ENCODE peak calls at places on chromosomes 13 and 19, in seven cellular contexts. One of them, this sample, is unnamed.

GRCh38 chr19:42601811-42602443 is 7.2 kb upstream of the CEACAM8 start:
- DNase-seq in OCI-LY7: peak
- DNase-seq in osteoblast: peak
- DNase-seq in neural progenitor cell: peak
- DNase-seq in PC-3: peak
- DNase-seq in neuronal stem cell: no peak
- DNase-seq in HCT116: no peak
- DNase-seq in this sample: peak

GRCh38 chr13:102326381-102327118 is 75.3 kb downstream of the FGF14 start:
- DNase-seq in HCT116: no peak
- DNase-seq in neural progenitor cell: no peak
- DNase-seq in osteoblast: no peak
- DNase-seq in neuronal stem cell: no peak
- DNase-seq in OCI-LY7: no peak
- DNase-seq in PC-3: no peak
- DNase-seq in this sample: no peak

GRCh38 chr13:76048675-76049396 is 412.7 kb downstream of the LMO7 start:
- DNase-seq in neuronal stem cell: no peak
- DNase-seq in OCI-LY7: no peak
- DNase-seq in neural progenitor cell: no peak
- DNase-seq in HCT116: no peak
- DNase-seq in PC-3: no peak
- DNase-seq in osteoblast: no peak
- DNase-seq in this sample: no peak

GRCh38 chr13:52701728-52702480 is 37.7 kb downstream of the CNMD start:
- DNase-seq in osteoblast: no peak
- DNase-seq in PC-3: no peak
- DNase-seq in neuronal stem cell: no peak
- DNase-seq in OCI-LY7: no peak
- DNase-seq in HCT116: no peak
- DNase-seq in neural progenitor cell: no peak
- DNase-seq in this sample: no peak

GRCh38 chr13:26583662-26584061 is 26.2 kb downstream of the WASF3 start:
- DNase-seq in neural progenitor cell: no peak
- DNase-seq in OCI-LY7: no peak
- DNase-seq in neuronal stem cell: no peak
- DNase-seq in osteoblast: no peak
- DNase-seq in PC-3: no peak
- DNase-seq in HCT116: no peak
- DNase-seq in this sample: no peak

GRCh38 chr13:21735621-21736401 is 64.9 kb downstream of the FGF9 start:
- DNase-seq in neuronal stem cell: no peak
- DNase-seq in HCT116: no peak
- DNase-seq in osteoblast: no peak
- DNase-seq in PC-3: no peak
- DNase-seq in neural progenitor cell: no peak
- DNase-seq in OCI-LY7: no peak
- DNase-seq in this sample: no peak

GRCh38 chr19:46428278-46429141 is at the start of gene PNMA8C:
- DNase-seq in osteoblast: peak
- DNase-seq in OCI-LY7: peak
- DNase-seq in neuronal stem cell: peak
- DNase-seq in HCT116: no peak
- DNase-seq in PC-3: no peak
- DNase-seq in neural progenitor cell: peak
- DNase-seq in this sample: no peak

GRCh38 chr19:39645800-39646411 is 9.8 kb upstream of the LGALS16 start:
- DNase-seq in OCI-LY7: peak
- DNase-seq in osteoblast: no peak
- DNase-seq in HCT116: no peak
- DNase-seq in PC-3: peak
- DNase-seq in neuronal stem cell: peak
- DNase-seq in neural progenitor cell: peak
- DNase-seq in this sample: no peak

GRCh38 chr13:114129649-114130062 is 2.8 kb downstream of the RASA3 start:
- DNase-seq in OCI-LY7: no peak
- DNase-seq in neuronal stem cell: no peak
- DNase-seq in PC-3: no peak
- DNase-seq in osteoblast: no peak
- DNase-seq in neural progenitor cell: no peak
- DNase-seq in HCT116: no peak
- DNase-seq in this sample: no peak

GRCh38 chr13:57948884-57949283 is 317.3 kb downstream of the PCDH17 start:
- DNase-seq in neural progenitor cell: no peak
- DNase-seq in OCI-LY7: no peak
- DNase-seq in HCT116: no peak
- DNase-seq in neuronal stem cell: no peak
- DNase-seq in osteoblast: no peak
- DNase-seq in PC-3: no peak
- DNase-seq in this sample: no peak

GRCh38 chr13:43529796-43530195 is 257.0 kb downstream of the ENOX1 start:
- DNase-seq in PC-3: peak
- DNase-seq in osteoblast: no peak
- DNase-seq in HCT116: no peak
- DNase-seq in neural progenitor cell: no peak
- DNase-seq in OCI-LY7: no peak
- DNase-seq in neuronal stem cell: no peak
- DNase-seq in this sample: peak

GRCh38 chr13:39025433-39025839 is 12.5 kb downstream of the PROSER1 start:
- DNase-seq in PC-3: peak
- DNase-seq in osteoblast: no peak
- DNase-seq in neuronal stem cell: no peak
- DNase-seq in HCT116: no peak
- DNase-seq in OCI-LY7: no peak
- DNase-seq in neural progenitor cell: no peak
- DNase-seq in this sample: no peak

GRCh38 chr19:28985201-28985600 is 227.8 kb downstream of the UQCRFS1 start:
- DNase-seq in OCI-LY7: no peak
- DNase-seq in HCT116: no peak
- DNase-seq in neuronal stem cell: no peak
- DNase-seq in osteoblast: no peak
- DNase-seq in neural progenitor cell: no peak
- DNase-seq in PC-3: no peak
- DNase-seq in this sample: no peak

GRCh38 chr13:91154553-91154952 is 192.9 kb upstream of the MIR17HG start:
- DNase-seq in OCI-LY7: no peak
- DNase-seq in HCT116: no peak
- DNase-seq in neuronal stem cell: no peak
- DNase-seq in osteoblast: no peak
- DNase-seq in neural progenitor cell: no peak
- DNase-seq in PC-3: no peak
- DNase-seq in this sample: no peak

GRCh38 chr19:46945668-46946067 is 74.0 kb upstream of the NPAS1 start:
- DNase-seq in neural progenitor cell: no peak
- DNase-seq in OCI-LY7: no peak
- DNase-seq in neuronal stem cell: no peak
- DNase-seq in osteoblast: no peak
- DNase-seq in HCT116: no peak
- DNase-seq in PC-3: no peak
- DNase-seq in this sample: no peak

GRCh38 chr13:109345433-109345941 is 440.9 kb downstream of the IRS2 start:
- DNase-seq in PC-3: peak
- DNase-seq in OCI-LY7: no peak
- DNase-seq in neural progenitor cell: no peak
- DNase-seq in neuronal stem cell: no peak
- DNase-seq in HCT116: no peak
- DNase-seq in osteoblast: no peak
- DNase-seq in this sample: no peak

GRCh38 chr13:48244159-48244558 is 11.2 kb downstream of the ITM2B start:
- DNase-seq in osteoblast: no peak
- DNase-seq in PC-3: no peak
- DNase-seq in OCI-LY7: no peak
- DNase-seq in HCT116: no peak
- DNase-seq in neuronal stem cell: no peak
- DNase-seq in neural progenitor cell: no peak
- DNase-seq in this sample: no peak

GRCh38 chr13:90918551-90918950 is 428.9 kb upstream of the MIR17HG start:
- DNase-seq in neural progenitor cell: no peak
- DNase-seq in OCI-LY7: no peak
- DNase-seq in osteoblast: no peak
- DNase-seq in HCT116: no peak
- DNase-seq in PC-3: peak
- DNase-seq in neuronal stem cell: no peak
- DNase-seq in this sample: no peak

GRCh38 chr19:19597809-19598306 is 20.6 kb downstream of the PBX4 start:
- DNase-seq in PC-3: no peak
- DNase-seq in neural progenitor cell: no peak
- DNase-seq in osteoblast: peak
- DNase-seq in neuronal stem cell: no peak
- DNase-seq in OCI-LY7: no peak
- DNase-seq in HCT116: no peak
- DNase-seq in this sample: no peak

GRCh38 chr19:19602136-19602712 is 16.3 kb downstream of the PBX4 start:
- DNase-seq in OCI-LY7: no peak
- DNase-seq in neural progenitor cell: no peak
- DNase-seq in PC-3: no peak
- DNase-seq in HCT116: no peak
- DNase-seq in osteoblast: no peak
- DNase-seq in neuronal stem cell: no peak
- DNase-seq in this sample: peak

GRCh38 chr19:19602713-19603320 is 15.7 kb downstream of the PBX4 start:
- DNase-seq in neural progenitor cell: no peak
- DNase-seq in osteoblast: peak
- DNase-seq in HCT116: no peak
- DNase-seq in neuronal stem cell: no peak
- DNase-seq in PC-3: no peak
- DNase-seq in OCI-LY7: no peak
- DNase-seq in this sample: no peak

GRCh38 chr19:19599190-19599535 is 19.3 kb downstream of the PBX4 start:
- DNase-seq in OCI-LY7: no peak
- DNase-seq in PC-3: no peak
- DNase-seq in neural progenitor cell: no peak
- DNase-seq in osteoblast: no peak
- DNase-seq in neuronal stem cell: no peak
- DNase-seq in HCT116: no peak
- DNase-seq in this sample: no peak

GRCh38 chr19:19600793-19601346 is 17.6 kb downstream of the PBX4 start:
- DNase-seq in osteoblast: no peak
- DNase-seq in OCI-LY7: no peak
- DNase-seq in PC-3: no peak
- DNase-seq in neuronal stem cell: no peak
- DNase-seq in HCT116: no peak
- DNase-seq in neural progenitor cell: no peak
- DNase-seq in this sample: peak
- H2AFZ ChIP-seq in osteoblast: no peak
- H2AFZ ChIP-seq in OCI-LY7: no peak
- H2AFZ ChIP-seq in PC-3: no peak
- H2AFZ ChIP-seq in neuronal stem cell: no peak
- H2AFZ ChIP-seq in HCT116: no peak
- H2AFZ ChIP-seq in neural progenitor cell: no peak
- H2AFZ ChIP-seq in this sample: no peak

GRCh38 chr13:112055032-112055416 is 11.9 kb upstream of the SOX1 start:
- DNase-seq in PC-3: no peak
- DNase-seq in HCT116: no peak
- DNase-seq in osteoblast: peak
- DNase-seq in OCI-LY7: no peak
- DNase-seq in neuronal stem cell: no peak
- DNase-seq in neural progenitor cell: no peak
- DNase-seq in this sample: no peak
- H3K27ac ChIP-seq in PC-3: no peak
- H3K27ac ChIP-seq in HCT116: no peak
- H3K27ac ChIP-seq in osteoblast: no peak
- H3K27ac ChIP-seq in OCI-LY7: no peak
- H3K27ac ChIP-seq in neuronal stem cell: no peak
- H3K27ac ChIP-seq in neural progenitor cell: no peak
- H3K27ac ChIP-seq in this sample: no peak

DNA sequence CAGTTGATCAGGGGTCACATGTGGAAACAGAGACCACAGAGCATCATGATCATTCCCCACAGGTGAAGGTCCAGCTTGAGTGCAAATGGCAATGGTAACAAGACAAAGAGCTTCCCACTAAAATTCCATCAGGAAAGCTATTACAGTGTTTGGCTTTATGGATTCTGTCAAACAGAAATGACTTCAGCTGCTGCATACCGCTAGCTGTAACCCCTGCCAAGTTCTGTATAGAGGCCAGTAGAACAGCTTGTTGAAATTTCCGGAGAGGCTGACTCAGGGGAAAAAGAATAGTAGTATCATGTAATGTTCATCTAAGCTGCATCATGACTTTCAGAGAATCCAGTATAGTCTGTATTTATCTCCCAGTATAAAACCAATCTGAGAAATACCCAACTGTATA is 1704.7 kb downstream of the SLITRK5 start:
- DNase-seq in osteoblast: no peak
- DNase-seq in PC-3: peak
- DNase-seq in OCI-LY7: no peak
- DNase-seq in neural progenitor cell: no peak
- DNase-seq in neuronal stem cell: no peak
- DNase-seq in HCT116: no peak
- DNase-seq in this sample: no peak
- H3K4me2 ChIP-seq in osteoblast: no peak
- H3K4me2 ChIP-seq in PC-3: no peak
- H3K4me2 ChIP-seq in OCI-LY7: no peak
- H3K4me2 ChIP-seq in neural progenitor cell: no peak
- H3K4me2 ChIP-seq in neuronal stem cell: no peak
- H3K4me2 ChIP-seq in HCT116: no peak
- H3K4me2 ChIP-seq in this sample: no peak

GRCh38 chr13:29594310-29594709 is 1.2 kb downstream of the SLC7A1 start:
- DNase-seq in HCT116: no peak
- DNase-seq in osteoblast: peak
- DNase-seq in neural progenitor cell: peak
- DNase-seq in OCI-LY7: peak
- DNase-seq in PC-3: peak
- DNase-seq in neuronal stem cell: peak
- DNase-seq in this sample: peak
- H2AFZ ChIP-seq in HCT116: no peak
- H2AFZ ChIP-seq in osteoblast: no peak
- H2AFZ ChIP-seq in neural progenitor cell: peak
- H2AFZ ChIP-seq in OCI-LY7: peak
- H2AFZ ChIP-seq in PC-3: peak
- H2AFZ ChIP-seq in neuronal stem cell: peak
- H2AFZ ChIP-seq in this sample: peak

This sample was measured in PC-9.